ENCODE peak calls at places on chromosomes 3 and 15, in seven cellular contexts. B is RPMI8226; S is adipocyte; C is foreskin fibroblast; D is stimulated activated CD4-positive, alpha-beta T cell treated with anti-CD3 and anti-CD28 coated beads, Interleukin-1b, Interleukin-23, amount 100 ng/mL, for 24 hours; Y is EH; G is breast epithelium. V is an unnamed sample.

GRCh38 chr3:11601446-11602241 is 42.1 kb downstream of the VGLL4 start:
- DNase-seq in B (no peak), S (no peak), C (no peak), D (no peak), Y (peak), G (peak), V (no peak)

GRCh38 chr3:97958396-97958795 is 13.8 kb downstream of the RIOX2 start:
- DNase-seq in B (no peak), S (no peak), C (peak), D (no peak), Y (peak), G (no peak), V (no peak)

GRCh38 chr15:52262364-52262763 is 33.2 kb downstream of the MYO5C start:
- DNase-seq in B (no peak), S (no peak), C (no peak), D (no peak), Y (peak), G (no peak), V (no peak)

GRCh38 chr3:106302451-106303221 is 433.8 kb upstream of the CBLB start:
- DNase-seq in B (peak), S (no peak), C (no peak), D (no peak), Y (no peak), G (no peak), V (no peak)

GRCh38 chr15:92848852-92849598 is 51.1 kb upstream of the CHD2 start:
- DNase-seq in B (no peak), S (peak), C (peak), D (no peak), Y (peak), G (no peak), V (no peak)

GRCh38 chr3:33438284-33438668 is 1.9 kb downstream of the UBP1 start:
- DNase-seq in B (peak), S (peak), C (peak), D (no peak), Y (peak), G (no peak), V (no peak)

GRCh38 chr3:93907132-93907531 is 66.6 kb downstream of the PROS1 start:
- DNase-seq in B (no peak), S (no peak), C (no peak), D (no peak), Y (no peak), G (no peak), V (no peak)

GRCh38 chr3:52237659-52238172 is 1.2 kb downstream of the TWF2 start:
- DNase-seq in B (peak), S (peak), C (peak), D (no peak), Y (peak), G (peak), V (no peak)

GRCh38 chr3:183301937-183302580 is 49.0 kb downstream of the B3GNT5 start:
- DNase-seq in B (no peak), S (no peak), C (no peak), D (no peak), Y (peak), G (no peak), V (no peak)

GRCh38 chr15:69172854-69173253 is 12.4 kb downstream of the GLCE start:
- DNase-seq in B (no peak), S (no peak), C (no peak), D (no peak), Y (no peak), G (no peak), V (no peak)

GRCh38 chr3:196274585-196274984 is 12.9 kb downstream of the PCYT1A start:
- DNase-seq in B (peak), S (no peak), C (no peak), D (peak), Y (peak), G (no peak), V (no peak)

GRCh38 chr3:131402391-131403039 is 20.9 kb downstream of the NUDT16 start:
- DNase-seq in B (no peak), S (peak), C (no peak), D (no peak), Y (peak), G (no peak), V (no peak)

GRCh38 chr3:49791571-49791970 is 5.2 kb upstream of the IP6K1 start:
- DNase-seq in B (no peak), S (no peak), C (no peak), D (no peak), Y (peak), G (no peak), V (no peak)

GRCh38 chr3:113898892-113899291 is 48.9 kb upstream of the ZDHHC23 start:
- DNase-seq in B (no peak), S (peak), C (peak), D (no peak), Y (peak), G (no peak), V (no peak)

GRCh38 chr3:187063286-187064081 is 75.8 kb downstream of the RPL39L start:
- DNase-seq in B (no peak), S (no peak), C (no peak), D (no peak), Y (no peak), G (peak), V (no peak)

GRCh38 chr3:80677796-80678195 is 910.0 kb upstream of the ROBO1 start:
- DNase-seq in B (no peak), S (no peak), C (no peak), D (no peak), Y (peak), G (no peak), V (no peak)

GRCh38 chr3:126352476-126353454 is 4.4 kb downstream of the KLF15 start:
- DNase-seq in B (no peak), S (no peak), C (peak), D (no peak), Y (no peak), G (no peak), V (no peak)

GRCh38 chr15:63909819-63910437 is 76.2 kb upstream of the HERC1 start:
- DNase-seq in B (no peak), S (peak), C (peak), D (no peak), Y (peak), G (no peak), V (no peak)

GRCh38 chr3:12591997-12592715 is 35.3 kb downstream of the MKRN2 start:
- DNase-seq in B (no peak), S (no peak), C (no peak), D (no peak), Y (no peak), G (no peak), V (no peak)

GRCh38 chr3:10955694-10956453 is 36.7 kb upstream of the SLC6A1 start:
- DNase-seq in B (no peak), S (no peak), C (no peak), D (no peak), Y (no peak), G (no peak), V (no peak)

GRCh38 chr3:5423523-5423922 is 236.0 kb downstream of the EDEM1 start:
- DNase-seq in B (no peak), S (no peak), C (no peak), D (no peak), Y (no peak), G (no peak), V (no peak)

GRCh38 chr3:111863942-111864341 is 4.9 kb downstream of the PHLDB2 start:
- DNase-seq in B (no peak), S (peak), C (no peak), D (no peak), Y (peak), G (no peak), V (no peak)

GRCh38 chr3:194782767-194783404 is 97.2 kb downstream of the FAM43A start:
- DNase-seq in B (no peak), S (peak), C (peak), D (no peak), Y (peak), G (no peak), V (no peak)

GRCh38 chr15:48177383-48177874 is 666 bp downstream of the MYEF2 start:
- DNase-seq in B (peak), S (peak), C (peak), D (no peak), Y (peak), G (no peak), V (no peak)

GRCh38 chr15:69338535-69339213 is 40.0 kb downstream of the PAQR5 start:
- DNase-seq in B (no peak), S (no peak), C (no peak), D (no peak), Y (peak), G (no peak), V (no peak)

GRCh38 chr3:171615742-171616141 is 155.5 kb upstream of the TNIK start:
- DNase-seq in B (no peak), S (peak), C (no peak), D (no peak), Y (no peak), G (no peak), V (no peak)

GRCh38 chr3:129650256-129650872 is 43.9 kb upstream of the PLXND1 start:
- DNase-seq in B (peak), S (peak), C (peak), D (peak), Y (peak), G (peak), V (peak)

GRCh38 chr15:42267286-42267685 is 5.7 kb upstream of the GANC start:
- DNase-seq in B (no peak), S (peak), C (no peak), D (no peak), Y (no peak), G (no peak), V (no peak)

GRCh38 chr3:59836525-59836924 is 786.7 kb upstream of the CFAP20DC start:
- DNase-seq in B (no peak), S (no peak), C (no peak), D (no peak), Y (no peak), G (no peak), V (no peak)

GRCh38 chr3:190436356-190436755 is 13.3 kb downstream of the TMEM207 start:
- DNase-seq in B (no peak), S (no peak), C (no peak), D (no peak), Y (no peak), G (no peak), V (no peak)

GRCh38 chr3:61778095-61778494 is 216.7 kb downstream of the PTPRG start:
- DNase-seq in B (no peak), S (no peak), C (no peak), D (no peak), Y (no peak), G (no peak), V (no peak)

GRCh38 chr3:141257971-141258370 is 26.3 kb downstream of the PXYLP1 start:
- DNase-seq in B (no peak), S (no peak), C (no peak), D (no peak), Y (no peak), G (no peak), V (no peak)

GRCh38 chr15:56215769-56216168 is 27.9 kb downstream of the RFX7 start:
- DNase-seq in B (no peak), S (peak), C (no peak), D (no peak), Y (peak), G (no peak), V (no peak)

GRCh38 chr15:29376580-29376979 is 107.0 kb upstream of the NSMCE3 start:
- DNase-seq in B (no peak), S (no peak), C (no peak), D (no peak), Y (no peak), G (no peak), V (no peak)

GRCh38 chr3:177553586-177553985 is 356.3 kb upstream of the TBL1XR1 start:
- DNase-seq in B (no peak), S (no peak), C (no peak), D (no peak), Y (no peak), G (no peak), V (no peak)

GRCh38 chr3:61811652-61812051 is 250.3 kb downstream of the PTPRG start:
- DNase-seq in B (no peak), S (no peak), C (no peak), D (no peak), Y (no peak), G (no peak), V (no peak)

GRCh38 chr15:90481023-90481422 is 48.7 kb upstream of the CRTC3 start:
- DNase-seq in B (no peak), S (no peak), C (no peak), D (no peak), Y (peak), G (no peak), V (no peak)

V was measured in GOT3.